ENCODE peak calls at places on chromosome 20, in four cellular contexts. F is A549, A is ovary, S is heart left ventricle. I is an unnamed sample. For H3K4me1, the result is how much of the 10 kb centered on the place peaks cover.

GRCh38 chr20:61478094-61478493 is 226.0 kb downstream of the CDH4 start:
- DNase-seq in A (no peak), F (no peak), S (no peak), I (no peak)

GRCh38 chr20:42714298-42715141 is 475.2 kb downstream of the PTPRT start:
- DNase-seq in S (no peak), A (no peak), F (no peak), I (no peak)

GRCh38 chr20:38084425-38084951 is 50.9 kb downstream of the RPRD1B start:
- DNase-seq in A (no peak), F (peak), S (no peak), I (peak)

GRCh38 chr20:47730744-47731143 is 54.5 kb downstream of the SULF2 start:
- DNase-seq in F (no peak), A (no peak), S (no peak), I (no peak)

GRCh38 chr20:8104252-8104651 is 27.8 kb upstream of the PLCB1 start:
- DNase-seq in A (no peak), S (no peak), F (no peak), I (no peak)

GRCh38 chr20:42795399-42795798 is 394.3 kb downstream of the PTPRT start:
- DNase-seq in F (no peak), A (no peak), S (no peak), I (no peak)

GRCh38 chr20:50815162-50815989 is 20.5 kb downstream of the BCAS4 start:
- DNase-seq in A (no peak), F (no peak), S (no peak), I (no peak)

GRCh38 chr20:48238781-48239180 is 453.5 kb upstream of the SULF2 start:
- DNase-seq in F (no peak), S (no peak), A (no peak), I (no peak)

GRCh38 chr20:44079291-44079690 is 107.7 kb downstream of the JPH2 start:
- DNase-seq in A (no peak), S (no peak), F (no peak), I (no peak)

GRCh38 chr20:41108531-41108930 is 28.8 kb upstream of the PLCG1 start:
- DNase-seq in A (no peak), F (no peak), S (no peak), I (no peak)

GRCh38 chr20:41002842-41003142 is 25.8 kb upstream of the TOP1 start:
- DNase-seq in A (no peak), F (no peak), S (no peak), I (no peak)

GRCh38 chr20:25525857-25526256 is 59.5 kb downstream of the NINL start:
- DNase-seq in A (no peak), F (peak), S (no peak), I (peak)

GRCh38 chr20:56257604-56258003 is 9.1 kb downstream of the MC3R start:
- DNase-seq in S (no peak), A (no peak), F (no peak), I (no peak)

GRCh38 chr20:16611832-16612231 is 38.6 kb upstream of the KIF16B start:
- DNase-seq in S (no peak), F (no peak), A (no peak), I (no peak)

GRCh38 chr20:4722571-4722970 is 862 bp downstream of the PRND start:
- DNase-seq in S (no peak), A (no peak), F (no peak), I (no peak)

GRCh38 chr20:46333136-46333991 is 25.1 kb upstream of the CDH22 start:
- DNase-seq in S (no peak), F (no peak), A (no peak), I (no peak)

GRCh38 chr20:31833130-31833930 is 12.1 kb downstream of the FOXS1 start:
- DNase-seq in S (no peak), A (peak), F (peak), I (peak)

GRCh38 chr20:41255655-41256054 is 61.9 kb downstream of the ZHX3 start:
- DNase-seq in S (no peak), A (no peak), F (no peak), I (no peak)

GRCh38 chr20:34747479-34747878 is 43.3 kb downstream of the TP53INP2 start:
- DNase-seq in S (no peak), F (no peak), A (no peak), I (no peak)

GRCh38 chr20:8368680-8369079 is 236.6 kb downstream of the PLCB1 start:
- DNase-seq in S (no peak), A (no peak), F (no peak), I (no peak)

GRCh38 chr20:35042268-35042667 is 50.3 kb downstream of the TRPC4AP start:
- DNase-seq in F (no peak), A (no peak), S (no peak), I (no peak)

GRCh38 chr20:58711266-58712051 is 18.9 kb downstream of the NPEPL1 start:
- DNase-seq in F (no peak), S (peak), A (no peak), I (no peak)

GRCh38 chr20:1838479-1839279 is 56.5 kb upstream of the SIRPA start:
- DNase-seq in S (no peak), F (no peak), A (no peak), I (no peak)

GRCh38 chr20:22402990-22403859 is 181.1 kb downstream of the FOXA2 start:
- DNase-seq in A (no peak), S (no peak), F (peak), I (peak)

GRCh38 chr20:47502801-47503239 is 1.1 kb downstream of the NCOA3 start:
- DNase-seq in A (no peak), F (peak), S (no peak), I (peak)

GRCh38 chr20:60064554-60064953 is 106.3 kb downstream of the CDH26 start:
- DNase-seq in S (no peak), A (no peak), F (no peak), I (no peak)

GRCh38 chr20:25057234-25058050 is 497 bp downstream of the ACSS1 start:
- DNase-seq in A (peak), F (peak), S (peak), I (peak)

GRCh38 chr20:1010659-1011058 is 8.5 kb upstream of the RSPO4 start:
- DNase-seq in A (no peak), S (no peak), F (no peak), I (no peak)

GRCh38 chr20:48657426-48658197 is 170.2 kb downstream of the PREX1 start:
- DNase-seq in S (peak), A (peak), F (peak), I (peak)

GRCh38 chr20:4684837-4685413 is 36.8 kb upstream of the PRND start:
- DNase-seq in F (peak), A (peak), S (no peak), I (peak)

GRCh38 chr20:3250091-3250504 is 11.1 kb upstream of the SLC4A11 start:
- DNase-seq in A (no peak), F (peak), S (no peak), I (peak)

GRCh38 chr20:23608251-23608846 is 2.6 kb upstream of the CST9 start:
- DNase-seq in F (no peak), A (no peak), S (no peak), I (no peak)
- H3K4me1 ChIP-seq in F (under half), A (under half), S (under half), I (under half)

GRCh38 chr20:18066421-18067333 is 9.0 kb upstream of the OVOL2 start:
- DNase-seq in S (no peak), A (no peak), F (no peak), I (no peak)
- TF ChIP-seq CTCF in S (no peak), A (no peak), F (no peak), I (no peak)

GRCh38 chr20:10555865-10556308 is 117.9 kb downstream of the JAG1 start:
- DNase-seq in F (peak), A (no peak), S (no peak), I (peak)
- H3K4me3 ChIP-seq in F (no peak), A (no peak), S (no peak), I (no peak)

GRCh38 chr20:57264151-57264792 is 2.2 kb downstream of the BMP7 start:
- DNase-seq in S (no peak), F (no peak), A (no peak), I (no peak)

GRCh38 chr20:57266251-57267157 is at the start of gene BMP7:
- DNase-seq in F (peak), A (no peak), S (no peak), I (peak)

GRCh38 chr20:57265649-57266250 is 691 bp downstream of the BMP7 start:
- DNase-seq in F (peak), S (no peak), A (no peak), I (no peak)

GRCh38 chr20:57263767-57264150 is 2.7 kb downstream of the BMP7 start:
- DNase-seq in S (no peak), A (no peak), F (no peak), I (no peak)

DNA sequence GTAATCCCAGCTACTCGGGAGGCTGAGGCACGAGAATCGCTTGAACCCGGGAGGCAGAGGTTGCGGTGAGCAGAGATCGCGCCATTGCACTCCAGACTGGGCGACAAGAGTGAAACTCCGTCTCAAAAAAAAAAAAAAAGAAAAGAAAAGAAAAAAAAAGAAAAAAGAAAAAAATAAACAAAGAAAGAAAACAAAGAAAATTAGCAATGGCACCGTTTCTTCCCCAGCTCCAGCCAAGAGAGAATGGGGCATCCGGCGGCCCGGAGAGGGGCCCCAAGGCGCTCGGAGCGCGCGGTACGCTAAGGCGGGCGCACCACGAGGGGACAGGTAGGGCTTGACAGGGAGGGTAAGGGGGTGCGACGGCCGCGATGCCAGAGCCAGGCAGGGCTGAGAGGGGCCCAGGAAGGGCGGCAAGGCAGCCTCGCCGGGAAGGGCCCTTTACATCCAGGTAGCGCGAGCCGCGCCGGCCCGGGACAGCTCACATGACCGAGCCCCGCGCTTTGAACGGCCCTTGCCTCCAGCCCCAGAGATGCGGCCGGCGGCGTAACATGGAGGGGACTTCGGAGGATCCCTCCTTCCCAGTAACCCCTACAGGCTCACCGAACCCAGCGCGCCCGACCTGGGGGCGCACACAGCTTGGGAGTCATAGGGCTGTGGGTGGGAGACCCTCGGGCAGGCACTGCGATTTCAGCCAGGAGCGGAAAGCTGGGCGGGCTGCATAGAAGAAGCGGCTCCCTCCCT is 1.4 kb downstream of the BMP7 start:
- DNase-seq in A (no peak), F (no peak), S (no peak), I (peak)
- H3K4me1 ChIP-seq in A (under half), F (under half), S (under half), I (under half)

I was measured in cardiac muscle cell.